ENCODE peak calls at places on chromosomes 7 and 10, in five cellular contexts. One of them, this sample, is unnamed.

GRCh38 chr7:64046041-64046389 is 781 bp downstream of the ZNF727 start:
- DNase-seq in progenitor cell of endocrine pancreas: no peak
- DNase-seq in naive B cell: no peak
- DNase-seq in GM03348: no peak
- DNase-seq in HTR-8/SVneo: no peak
- DNase-seq in this sample: no peak

GRCh38 chr7:6385909-6386560 is 61.7 kb downstream of the DAGLB start:
- DNase-seq in progenitor cell of endocrine pancreas: no peak
- DNase-seq in naive B cell: no peak
- DNase-seq in GM03348: no peak
- DNase-seq in HTR-8/SVneo: no peak
- DNase-seq in this sample: no peak

GRCh38 chr7:23298141-23298851 is 843 bp upstream of the MALSU1 start:
- DNase-seq in progenitor cell of endocrine pancreas: no peak
- DNase-seq in naive B cell: no peak
- DNase-seq in GM03348: peak; percentile 48
- DNase-seq in HTR-8/SVneo: peak; percentile 69
- DNase-seq in this sample: peak; percentile 57

GRCh38 chr7:73728551-73728950 is 9.1 kb upstream of the STX1A start:
- DNase-seq in progenitor cell of endocrine pancreas: no peak
- DNase-seq in naive B cell: no peak
- DNase-seq in GM03348: no peak
- DNase-seq in HTR-8/SVneo: no peak
- DNase-seq in this sample: no peak

GRCh38 chr7:13179011-13179574 is 491.7 kb downstream of the ARL4A start:
- DNase-seq in progenitor cell of endocrine pancreas: no peak
- DNase-seq in naive B cell: no peak
- DNase-seq in GM03348: no peak
- DNase-seq in HTR-8/SVneo: no peak
- DNase-seq in this sample: no peak

GRCh38 chr10:31929260-31929985 is 792 bp upstream of the ARHGAP12 start:
- DNase-seq in progenitor cell of endocrine pancreas: peak; percentile 36
- DNase-seq in naive B cell: peak; percentile 33
- DNase-seq in GM03348: peak; percentile 55
- DNase-seq in HTR-8/SVneo: peak; percentile 59
- DNase-seq in this sample: peak; percentile 36

GRCh38 chr10:62380002-62380401 is 5.8 kb downstream of the ZNF365 start:
- DNase-seq in progenitor cell of endocrine pancreas: no peak
- DNase-seq in naive B cell: no peak
- DNase-seq in GM03348: peak; percentile 39
- DNase-seq in HTR-8/SVneo: peak; percentile 80
- DNase-seq in this sample: no peak

GRCh38 chr10:95264227-95265051 is 26.4 kb downstream of the PDLIM1 start:
- DNase-seq in progenitor cell of endocrine pancreas: no peak
- DNase-seq in naive B cell: no peak
- DNase-seq in GM03348: no peak
- DNase-seq in HTR-8/SVneo: no peak
- DNase-seq in this sample: no peak

GRCh38 chr7:17466201-17466600 is 167.7 kb downstream of the AHR start:
- DNase-seq in progenitor cell of endocrine pancreas: no peak
- DNase-seq in naive B cell: no peak
- DNase-seq in GM03348: no peak
- DNase-seq in HTR-8/SVneo: no peak
- DNase-seq in this sample: no peak

GRCh38 chr10:32377458-32378370 is 30.8 kb upstream of the EPC1 start:
- DNase-seq in progenitor cell of endocrine pancreas: no peak
- DNase-seq in naive B cell: peak; percentile 58
- DNase-seq in GM03348: peak; percentile 38
- DNase-seq in HTR-8/SVneo: no peak
- DNase-seq in this sample: peak; percentile 32

GRCh38 chr7:117937726-117938483 is 64.7 kb upstream of the CTTNBP2 start:
- DNase-seq in progenitor cell of endocrine pancreas: no peak
- DNase-seq in naive B cell: no peak
- DNase-seq in GM03348: no peak
- DNase-seq in HTR-8/SVneo: no peak
- DNase-seq in this sample: no peak

GRCh38 chr7:45683556-45684148 is 109.5 kb downstream of the ADCY1 start:
- DNase-seq in progenitor cell of endocrine pancreas: no peak
- DNase-seq in naive B cell: no peak
- DNase-seq in GM03348: no peak
- DNase-seq in HTR-8/SVneo: no peak
- DNase-seq in this sample: no peak

GRCh38 chr7:123573896-123574467 is 16.4 kb upstream of the NDUFA5 start:
- DNase-seq in progenitor cell of endocrine pancreas: no peak
- DNase-seq in naive B cell: no peak
- DNase-seq in GM03348: no peak
- DNase-seq in HTR-8/SVneo: no peak
- DNase-seq in this sample: no peak

GRCh38 chr7:51154201-51154600 is 162.4 kb downstream of the COBL start:
- DNase-seq in progenitor cell of endocrine pancreas: no peak
- DNase-seq in naive B cell: no peak
- DNase-seq in GM03348: no peak
- DNase-seq in HTR-8/SVneo: no peak
- DNase-seq in this sample: no peak

GRCh38 chr7:118657391-118658005 is 433.0 kb downstream of the ANKRD7 start:
- DNase-seq in progenitor cell of endocrine pancreas: no peak
- DNase-seq in naive B cell: no peak
- DNase-seq in GM03348: no peak
- DNase-seq in HTR-8/SVneo: no peak
- DNase-seq in this sample: no peak

GRCh38 chr7:1900847-1901246 is 230.8 kb downstream of the ELFN1 start:
- DNase-seq in progenitor cell of endocrine pancreas: no peak
- DNase-seq in naive B cell: no peak
- DNase-seq in GM03348: no peak
- DNase-seq in HTR-8/SVneo: no peak
- DNase-seq in this sample: no peak

GRCh38 chr7:16293669-16294425 is 127.5 kb downstream of the CRPPA start:
- DNase-seq in progenitor cell of endocrine pancreas: no peak
- DNase-seq in naive B cell: no peak
- DNase-seq in GM03348: no peak
- DNase-seq in HTR-8/SVneo: no peak
- DNase-seq in this sample: no peak

GRCh38 chr7:158252081-158252836 is 335.4 kb downstream of the PTPRN2 start:
- DNase-seq in progenitor cell of endocrine pancreas: no peak
- DNase-seq in naive B cell: no peak
- DNase-seq in GM03348: no peak
- DNase-seq in HTR-8/SVneo: no peak
- DNase-seq in this sample: no peak

GRCh38 chr10:16686081-16686902 is 130.9 kb downstream of the RSU1 start:
- DNase-seq in progenitor cell of endocrine pancreas: no peak
- DNase-seq in naive B cell: no peak
- DNase-seq in GM03348: no peak
- DNase-seq in HTR-8/SVneo: no peak
- DNase-seq in this sample: no peak

GRCh38 chr10:6170638-6171037 is 32.1 kb upstream of the PFKFB3 start:
- DNase-seq in progenitor cell of endocrine pancreas: no peak
- DNase-seq in naive B cell: no peak
- DNase-seq in GM03348: no peak
- DNase-seq in HTR-8/SVneo: no peak
- DNase-seq in this sample: no peak

GRCh38 chr7:99419323-99420021 is 10.7 kb downstream of the BUD31 start:
- DNase-seq in progenitor cell of endocrine pancreas: no peak
- DNase-seq in naive B cell: no peak
- DNase-seq in GM03348: no peak
- DNase-seq in HTR-8/SVneo: no peak
- DNase-seq in this sample: no peak

GRCh38 chr7:140262242-140262903 is 85.6 kb upstream of the KDM7A start:
- DNase-seq in progenitor cell of endocrine pancreas: no peak
- DNase-seq in naive B cell: no peak
- DNase-seq in GM03348: no peak
- DNase-seq in HTR-8/SVneo: no peak
- DNase-seq in this sample: no peak

GRCh38 chr10:104923501-104923900 is 282.4 kb downstream of the SORCS3 start:
- DNase-seq in progenitor cell of endocrine pancreas: no peak
- DNase-seq in naive B cell: no peak
- DNase-seq in GM03348: no peak
- DNase-seq in HTR-8/SVneo: no peak
- DNase-seq in this sample: no peak

GRCh38 chr7:138875794-138876193 is 77.8 kb upstream of the ATP6V0A4 start:
- DNase-seq in progenitor cell of endocrine pancreas: no peak
- DNase-seq in naive B cell: no peak
- DNase-seq in GM03348: peak; percentile 42
- DNase-seq in HTR-8/SVneo: peak; percentile 32
- DNase-seq in this sample: no peak

GRCh38 chr10:44958196-44958896 is 1.3 kb upstream of the RASSF4 start:
- DNase-seq in progenitor cell of endocrine pancreas: no peak
- DNase-seq in naive B cell: no peak
- DNase-seq in GM03348: peak; percentile 65
- DNase-seq in HTR-8/SVneo: no peak
- DNase-seq in this sample: peak; percentile 64

GRCh38 chr7:96311967-96312366 is 9.9 kb downstream of the SLC25A13 start:
- DNase-seq in progenitor cell of endocrine pancreas: no peak
- DNase-seq in naive B cell: no peak
- DNase-seq in GM03348: no peak
- DNase-seq in HTR-8/SVneo: no peak
- DNase-seq in this sample: no peak

GRCh38 chr7:84302949-84303348 is 108.4 kb upstream of the SEMA3A start:
- DNase-seq in progenitor cell of endocrine pancreas: no peak
- DNase-seq in naive B cell: no peak
- DNase-seq in GM03348: no peak
- DNase-seq in HTR-8/SVneo: no peak
- DNase-seq in this sample: no peak

This sample was measured in hepatic stellate cell.